ENCODE peak calls at places on chromosomes 16 and 17, in five cellular contexts. R is AG09319, C is neural progenitor cell, V is bronchial epithelial cell, K is lower lobe of right lung. P is an unnamed sample.

GRCh38 chr17:6903516-6903915 is 72.0 kb upstream of the TEKT1 start:
- DNase-seq in V (no peak), C (no peak), R (no peak), K (no peak), P (no peak)

GRCh38 chr16:57959804-57960203 is 11.1 kb downstream of the CNGB1 start:
- DNase-seq in K (no peak), C (no peak), V (no peak), R (no peak), P (no peak)

GRCh38 chr17:7026471-7027115 is 3.7 kb downstream of the BCL6B start:
- DNase-seq in V (no peak), K (no peak), R (no peak), C (no peak), P (no peak)

GRCh38 chr17:43702636-43703035 is 40.9 kb upstream of the MEOX1 start:
- DNase-seq in K (no peak), C (no peak), R (no peak), V (no peak), P (no peak)

GRCh38 chr17:30074254-30074653 is 42.4 kb upstream of the NSRP1 start:
- DNase-seq in K (no peak), V (no peak), C (no peak), R (no peak), P (no peak)

GRCh38 chr16:53282975-53283946 is 151.0 kb upstream of the RBL2 start:
- DNase-seq in K (no peak), V (peak; percentile 55), C (peak; percentile 54), R (no peak), P (no peak)

GRCh38 chr17:33233855-33234228 is 59.3 kb downstream of the ASIC2 start:
- DNase-seq in K (no peak), C (no peak), R (no peak), V (no peak), P (no peak)

GRCh38 chr17:28405632-28406477 is at the start of gene SLC46A1:
- DNase-seq in R (no peak), V (no peak), C (peak; percentile 68), K (peak; percentile 83), P (peak; percentile 58)

GRCh38 chr17:13561606-13562270 is 40.0 kb downstream of the HS3ST3A1 start:
- DNase-seq in C (no peak), V (no peak), K (no peak), R (peak; percentile 74), P (no peak)

GRCh38 chr16:26070595-26071170 is 378.9 kb downstream of the HS3ST4 start:
- DNase-seq in K (no peak), C (no peak), V (no peak), R (no peak), P (no peak)

GRCh38 chr17:67400193-67400592 is 23.1 kb downstream of the PITPNC1 start:
- DNase-seq in R (no peak), V (no peak), C (no peak), K (no peak), P (no peak)

GRCh38 chr16:74773431-74774222 is 993 bp downstream of the FA2H start:
- DNase-seq in V (no peak), R (no peak), K (no peak), C (no peak), P (no peak)

GRCh38 chr17:9217151-9218067 is 196.1 kb downstream of the NTN1 start:
- DNase-seq in K (no peak), C (no peak), R (peak; percentile 60), V (peak; percentile 58), P (no peak)

GRCh38 chr16:16075463-16076399 is 126.3 kb downstream of the ABCC1 start:
- DNase-seq in R (peak; percentile 50), K (peak; percentile 87), V (no peak), C (no peak), P (no peak)

GRCh38 chr16:71709231-71709781 is 15.2 kb downstream of the PHLPP2 start:
- DNase-seq in R (peak; percentile 32), V (peak; percentile 18), C (no peak), K (no peak), P (no peak)

GRCh38 chr17:35022536-35023063 is 40.9 kb downstream of the RFFL start:
- DNase-seq in R (peak; percentile 30), V (peak; percentile 90), K (peak; percentile 87), C (no peak), P (no peak)
- TF ChIP-seq CTCF in R (no peak), V (no peak), K (peak; percentile 11), C (no peak), P (no peak)

GRCh38 chr16:2206420-2206779 is 1.1 kb downstream of the MLST8 start:
- DNase-seq in R (no peak), C (no peak), V (no peak), K (peak; percentile 41), P (no peak)

GRCh38 chr16:2205104-2205966 is at the start of gene MLST8:
- DNase-seq in R (peak; percentile 73), V (peak; percentile 51), C (peak; percentile 94), K (peak; percentile 91), P (peak; percentile 98)

GRCh38 chr16:2204727-2205103 is 539 bp upstream of the MLST8 start:
- DNase-seq in K (peak; percentile 53), R (no peak), C (no peak), V (no peak), P (no peak)

GRCh38 chr16:2206780-2207433 is 1.7 kb downstream of the MLST8 start:
- DNase-seq in K (peak; percentile 49), V (no peak), C (no peak), R (no peak), P (no peak)

GRCh38 chr16:2205967-2206313 is 686 bp downstream of the MLST8 start:
- DNase-seq in R (no peak), K (peak; percentile 59), V (no peak), C (peak; percentile 69), P (peak; percentile 62)
- TF ChIP-seq CTCF in R (no peak), K (no peak), V (no peak), C (no peak), P (no peak)

GRCh38 chr17:57084802-57085447 is at the start of gene AKAP1:
- DNase-seq in V (peak; percentile 82), C (peak; percentile 99), K (peak; percentile 97), R (peak; percentile 86), P (peak; percentile 95)
- TF ChIP-seq CTCF in V (peak; percentile 35), C (peak; percentile 48), K (no peak), R (no peak), P (peak; percentile 44)

GRCh38 chr17:18363021-18363941 is at the start of gene SHMT1:
- DNase-seq in K (peak; percentile 97), V (peak; percentile 81), C (peak; percentile 96), R (peak; percentile 56), P (peak; percentile 89)
- TF ChIP-seq CTCF in K (no peak), V (no peak), C (no peak), R (no peak), P (no peak)

GRCh38 chr16:52068447-52069074 is 478.4 kb downstream of the TOX3 start:
- DNase-seq in V (peak; percentile 66), C (peak; percentile 72), K (no peak), R (no peak), P (no peak)
- TF ChIP-seq CTCF in V (peak; percentile 33), C (peak; percentile 75), K (peak; percentile 15), R (no peak), P (peak; percentile 51)

DNA sequence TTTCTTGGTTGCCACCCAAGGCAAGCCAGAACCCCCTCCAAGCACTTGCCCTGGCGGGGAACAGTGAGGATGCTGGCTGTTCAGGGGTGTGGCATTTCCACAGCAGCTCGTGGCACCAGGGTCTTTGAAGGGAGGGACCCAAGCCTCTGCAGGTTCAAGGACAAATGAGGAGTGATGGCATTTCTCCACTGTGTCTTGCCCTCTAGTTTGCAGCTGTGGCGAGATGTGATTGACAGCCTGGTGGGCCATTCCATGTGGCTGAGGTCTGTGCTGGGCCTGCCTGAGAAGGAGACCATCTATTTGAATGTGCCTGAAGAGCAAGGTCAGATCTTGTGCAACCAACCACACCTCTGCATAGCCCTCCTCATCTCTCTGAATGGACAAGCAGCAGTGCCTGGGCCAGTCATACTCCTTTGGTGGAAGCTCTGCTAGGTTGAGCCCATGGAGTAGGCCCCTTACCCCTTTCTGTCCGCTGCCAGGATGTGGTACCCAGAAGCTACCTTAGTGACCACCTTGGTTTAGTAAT is 4.5 kb upstream of the EPN3 start:
- DNase-seq in R (no peak), K (no peak), C (no peak), V (no peak), P (no peak)
- TF ChIP-seq CTCF in R (no peak), K (no peak), C (no peak), V (no peak), P (no peak)

GRCh38 chr16:71540-72341 is 690 bp downstream of the RHBDF1 start:
- DNase-seq in V (peak; percentile 87), K (peak; percentile 77), R (no peak), C (peak; percentile 79), P (no peak)
- TF ChIP-seq CTCF in V (no peak), K (no peak), R (no peak), C (no peak), P (no peak)